ENCODE peak calls at places on chromosomes 5 and 9, in six cellular contexts. N is OCI-LY7, E is GM23248, V is SK-N-SH, D is GM23338, O is neural progenitor cell. F is an unnamed sample. For H3K36me3, the result is how much of the 10 kb centered on the place peaks cover.

GRCh38 chr5:180830253-180831138 is 27.9 kb upstream of the MGAT1 start:
- DNase-seq in N (peak), E (peak), V (peak), D (peak), O (no peak), F (peak)

GRCh38 chr9:28005779-28006178 is 432.5 kb upstream of the C9orf72 start:
- DNase-seq in N (no peak), E (no peak), V (peak), D (no peak), O (no peak), F (no peak)

GRCh38 chr9:32011049-32011448 is 373.4 kb upstream of the ACO1 start:
- DNase-seq in N (no peak), E (no peak), V (no peak), D (no peak), O (no peak), F (no peak)

GRCh38 chr9:78428640-78429039 is 131.7 kb downstream of the PSAT1 start:
- DNase-seq in N (no peak), E (no peak), V (no peak), D (no peak), O (no peak), F (no peak)

GRCh38 chr9:128062856-128063831 is 4.0 kb downstream of the NAIF1 start:
- DNase-seq in N (no peak), E (no peak), V (no peak), D (no peak), O (no peak), F (no peak)

GRCh38 chr5:138874771-138875628 is at the start of gene LRRTM2:
- DNase-seq in N (no peak), E (peak), V (peak), D (no peak), O (peak), F (peak)

GRCh38 chr5:21831145-21831787 is 1021.9 kb downstream of the CDH12 start:
- DNase-seq in N (no peak), E (no peak), V (no peak), D (no peak), O (no peak), F (no peak)

GRCh38 chr9:14529629-14530028 is 163.6 kb downstream of the ZDHHC21 start:
- DNase-seq in N (no peak), E (no peak), V (no peak), D (no peak), O (no peak), F (no peak)

GRCh38 chr9:2264081-2264480 is 248.9 kb downstream of the SMARCA2 start:
- DNase-seq in N (no peak), E (no peak), V (no peak), D (no peak), O (no peak), F (no peak)

GRCh38 chr5:139796061-139796806 is 626 bp downstream of the PSD2 start:
- DNase-seq in N (no peak), E (no peak), V (peak), D (peak), O (peak), F (no peak)

GRCh38 chr5:54117957-54118356 is 192.4 kb downstream of the ARL15 start:
- DNase-seq in N (no peak), E (no peak), V (no peak), D (no peak), O (no peak), F (no peak)

GRCh38 chr5:144857454-144857853 is 686.8 kb downstream of the KCTD16 start:
- DNase-seq in N (peak), E (no peak), V (no peak), D (no peak), O (no peak), F (no peak)

GRCh38 chr9:116643691-116644090 is 43.4 kb upstream of the TRIM32 start:
- DNase-seq in N (no peak), E (peak), V (no peak), D (no peak), O (no peak), F (no peak)

GRCh38 chr9:102779341-102779740 is 215.8 kb upstream of the CYLC2 start:
- DNase-seq in N (no peak), E (no peak), V (no peak), D (no peak), O (no peak), F (no peak)

GRCh38 chr9:90905079-90905478 is 103.5 kb downstream of the SYK start:
- DNase-seq in N (peak), E (no peak), V (no peak), D (no peak), O (no peak), F (no peak)

GRCh38 chr5:143495823-143496275 is 92.4 kb upstream of the NR3C1 start:
- DNase-seq in N (no peak), E (peak), V (no peak), D (no peak), O (no peak), F (no peak)

GRCh38 chr9:134420281-134420835 is 94.1 kb downstream of the RXRA start:
- DNase-seq in N (no peak), E (no peak), V (no peak), D (no peak), O (no peak), F (no peak)

GRCh38 chr9:135212961-135213360 is 125.5 kb downstream of the OLFM1 start:
- DNase-seq in N (no peak), E (no peak), V (no peak), D (no peak), O (no peak), F (no peak)

GRCh38 chr5:127813633-127814171 is 110.5 kb downstream of the CCDC192 start:
- DNase-seq in N (no peak), E (peak), V (no peak), D (no peak), O (peak), F (no peak)

GRCh38 chr9:117460743-117461142 is 45.9 kb upstream of the ASTN2 start:
- DNase-seq in N (no peak), E (no peak), V (no peak), D (no peak), O (no peak), F (no peak)

GRCh38 chr5:88952344-88952743 is 69.4 kb upstream of the MEF2C start:
- DNase-seq in N (peak), E (peak), V (no peak), D (no peak), O (peak), F (peak)

GRCh38 chr9:91382298-91382697 is 20.6 kb upstream of the AUH start:
- DNase-seq in N (no peak), E (no peak), V (no peak), D (no peak), O (no peak), F (no peak)

GRCh38 chr5:43533646-43534045 is 18.7 kb upstream of the C5orf34 start:
- DNase-seq in N (no peak), E (no peak), V (no peak), D (no peak), O (no peak), F (no peak)

GRCh38 chr5:127216906-127217675 is 73.5 kb upstream of the MEGF10 start:
- DNase-seq in N (no peak), E (no peak), V (no peak), D (peak), O (peak), F (no peak)

GRCh38 chr5:127804886-127805426 is 101.8 kb downstream of the CCDC192 start:
- DNase-seq in N (no peak), E (peak), V (no peak), D (no peak), O (no peak), F (no peak)

GRCh38 chr9:125966959-125967711 is 220.0 kb downstream of the PBX3 start:
- DNase-seq in N (no peak), E (no peak), V (no peak), D (no peak), O (no peak), F (no peak)

GRCh38 chr5:154740957-154741356 is 14.2 kb upstream of the LARP1 start:
- DNase-seq in N (no peak), E (peak), V (peak), D (no peak), O (no peak), F (no peak)

GRCh38 chr9:127187231-127187956 is 65.0 kb upstream of the ANGPTL2 start:
- DNase-seq in N (no peak), E (peak), V (no peak), D (no peak), O (peak), F (peak)

GRCh38 chr5:74422671-74423070 is 217.9 kb downstream of the ENC1 start:
- DNase-seq in N (no peak), E (no peak), V (no peak), D (no peak), O (no peak), F (no peak)

GRCh38 chr5:112691758-112692157 is 45.9 kb upstream of the APC start:
- DNase-seq in N (peak), E (no peak), V (peak), D (peak), O (peak), F (no peak)

GRCh38 chr5:67817652-67818051 is 397.9 kb upstream of the PIK3R1 start:
- DNase-seq in N (no peak), E (no peak), V (no peak), D (peak), O (no peak), F (no peak)

GRCh38 chr5:23139338-23140171 is 286.4 kb upstream of the CDH12 start:
- DNase-seq in N (peak), E (peak), V (peak), D (peak), O (peak), F (peak)

GRCh38 chr5:2193923-2194555 is 311.3 kb upstream of the IRX4 start:
- DNase-seq in N (no peak), E (no peak), V (no peak), D (no peak), O (no peak), F (no peak)

GRCh38 chr5:25458628-25459027 is 813.9 kb upstream of the CDH10 start:
- DNase-seq in N (no peak), E (no peak), V (no peak), D (no peak), O (no peak), F (no peak)

GRCh38 chr9:89975586-89975985 is 370.8 kb downstream of the GADD45G start:
- DNase-seq in N (no peak), E (no peak), V (no peak), D (no peak), O (no peak), F (no peak)

GRCh38 chr9:113650207-113651131 is 186.9 kb downstream of the RGS3 start:
- DNase-seq in N (no peak), E (peak), V (no peak), D (peak), O (no peak), F (no peak)

DNA sequence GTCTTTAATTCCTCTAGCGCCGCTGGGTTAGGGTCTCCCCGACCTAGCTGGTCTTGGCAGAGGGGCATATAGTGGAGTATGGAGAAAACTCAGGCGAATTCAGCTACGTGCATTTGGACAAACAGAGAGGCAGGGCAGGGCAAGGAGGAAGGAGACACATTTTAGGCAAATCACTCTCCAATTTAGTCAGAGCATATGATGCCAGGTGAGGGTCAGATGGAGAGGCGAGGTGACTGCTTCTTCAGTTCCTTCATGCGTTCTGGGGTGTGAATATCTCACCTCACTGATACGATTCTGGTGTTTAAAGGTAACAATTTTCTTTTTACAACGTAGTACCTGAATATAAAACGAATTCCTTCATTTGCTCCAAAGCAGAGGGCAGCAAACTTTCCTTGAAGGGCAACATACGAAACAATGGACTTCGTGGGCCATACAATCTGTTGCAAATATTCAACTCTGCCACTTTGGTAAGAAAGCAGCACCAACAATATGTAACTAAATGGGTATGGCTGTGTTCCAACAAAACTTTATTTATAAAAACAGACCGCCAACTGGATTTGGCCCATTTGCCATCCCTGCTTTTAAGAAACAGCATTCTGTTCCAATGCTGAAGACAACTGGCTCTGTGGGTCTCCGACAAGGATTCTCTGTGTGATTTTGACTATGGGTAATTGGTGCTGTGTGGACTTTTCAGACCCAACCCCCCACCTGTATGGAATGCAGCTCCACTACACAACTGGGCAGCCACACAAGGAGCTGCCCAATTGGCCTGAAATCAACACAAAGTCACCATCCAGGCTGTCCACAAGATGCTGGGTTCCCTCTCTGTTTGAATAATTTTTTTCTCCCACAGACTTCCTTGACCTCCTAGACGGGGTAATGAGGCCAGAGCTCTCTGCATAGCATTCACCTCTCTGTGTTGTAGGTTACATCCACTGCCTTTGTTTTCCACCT is 53.8 kb downstream of the RAPGEF1 start:
- DNase-seq in N (peak), E (no peak), V (no peak), D (no peak), O (no peak), F (no peak)
- TF ChIP-seq EZH2phosphoT487 in N (no peak), E (no peak), V (no peak), D (no peak), O (no peak), F (no peak)

GRCh38 chr5:150021491-150022162 is 21.1 kb downstream of the HMGXB3 start:
- DNase-seq in N (no peak), E (peak), V (no peak), D (peak), O (no peak), F (no peak)

GRCh38 chr5:150022681-150023080 is 22.1 kb downstream of the HMGXB3 start:
- DNase-seq in N (no peak), E (no peak), V (no peak), D (no peak), O (no peak), F (no peak)

GRCh38 chr5:150022163-150022540 is 21.6 kb downstream of the HMGXB3 start:
- DNase-seq in N (no peak), E (peak), V (no peak), D (no peak), O (no peak), F (no peak)

GRCh38 chr5:150017606-150018005 is 17.1 kb downstream of the HMGXB3 start:
- DNase-seq in N (no peak), E (peak), V (no peak), D (no peak), O (no peak), F (no peak)

GRCh38 chr5:150020249-150020648 is 19.7 kb downstream of the HMGXB3 start:
- DNase-seq in N (no peak), E (no peak), V (no peak), D (no peak), O (no peak), F (no peak)
- H3K36me3 ChIP-seq in N (half or more), E (half or more), V (half or more), D (under half), O (under half), F (under half)

DNA sequence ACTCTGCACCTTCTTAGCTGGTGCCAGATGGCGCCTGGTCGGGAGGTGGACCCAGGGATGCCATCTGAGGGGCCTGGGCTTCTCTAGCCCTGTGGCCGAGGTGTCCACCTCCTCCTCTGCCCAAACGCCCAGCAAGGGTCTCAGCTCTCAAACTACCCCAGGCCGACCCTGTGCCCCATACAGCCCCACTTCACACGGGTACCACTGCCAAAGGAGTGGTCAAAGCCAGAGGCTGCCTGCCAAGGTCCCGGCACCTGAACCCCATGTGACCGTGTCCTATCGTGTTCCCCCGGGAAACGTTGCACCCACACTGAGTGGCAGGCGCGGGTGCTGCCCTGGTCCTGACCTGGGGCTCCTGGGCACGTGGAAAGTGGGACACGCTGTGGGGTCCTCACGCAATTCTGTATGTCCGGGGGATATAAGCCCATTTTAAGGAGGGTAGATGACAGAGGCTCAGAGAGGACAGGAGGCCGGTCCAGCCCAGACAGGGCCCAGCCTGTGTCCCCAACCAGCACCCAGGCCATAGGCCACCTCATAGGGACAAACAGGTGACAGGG is 1.9 kb downstream of the ENTPD8 start:
- DNase-seq in N (no peak), E (no peak), V (peak), D (no peak), O (no peak), F (no peak)
- TF ChIP-seq EZH2phosphoT487 in N (no peak), E (no peak), V (no peak), D (no peak), O (no peak), F (no peak)

DNA sequence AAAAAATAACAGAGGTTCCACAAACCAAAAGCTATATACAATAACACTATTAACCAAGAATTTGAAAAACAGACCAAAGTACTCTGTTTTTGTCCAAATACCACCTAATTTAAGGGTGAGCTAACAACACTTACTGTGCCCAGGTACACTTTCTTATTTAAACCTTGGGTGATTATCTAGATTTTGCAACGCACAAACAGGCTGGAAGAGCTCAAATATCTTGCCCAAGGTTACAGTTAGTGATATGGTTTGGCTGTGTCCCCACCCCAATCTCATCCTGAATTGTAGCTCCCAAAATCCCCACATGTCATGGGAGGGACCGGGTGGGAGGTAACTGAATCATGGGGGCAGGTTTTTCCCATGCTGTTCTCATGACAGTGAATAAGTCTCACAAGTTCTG is 58.9 kb downstream of the CDK5RAP2 start:
- DNase-seq in N (no peak), E (no peak), V (no peak), D (no peak), O (no peak), F (no peak)
- H3K36me3 ChIP-seq in N (half or more), E (under half), V (half or more), D (under half), O (under half), F (under half)

GRCh38 chr5:59842999-59843398 is 50.5 kb downstream of the PDE4D start:
- DNase-seq in N (no peak), E (peak), V (no peak), D (no peak), O (no peak), F (no peak)

GRCh38 chr5:59838989-59839388 is 54.5 kb downstream of the PDE4D start:
- DNase-seq in N (no peak), E (no peak), V (no peak), D (peak), O (no peak), F (no peak)

GRCh38 chr5:59837071-59837470 is 56.5 kb downstream of the PDE4D start:
- DNase-seq in N (no peak), E (no peak), V (no peak), D (no peak), O (no peak), F (no peak)

GRCh38 chr5:59838067-59838466 is 55.5 kb downstream of the PDE4D start:
- DNase-seq in N (no peak), E (no peak), V (no peak), D (peak), O (no peak), F (no peak)

GRCh38 chr5:59840200-59840601 is 53.3 kb downstream of the PDE4D start:
- DNase-seq in N (no peak), E (peak), V (peak), D (no peak), O (no peak), F (peak)
- TF ChIP-seq EZH2phosphoT487 in N (no peak), E (no peak), V (no peak), D (no peak), O (no peak), F (no peak)

DNA sequence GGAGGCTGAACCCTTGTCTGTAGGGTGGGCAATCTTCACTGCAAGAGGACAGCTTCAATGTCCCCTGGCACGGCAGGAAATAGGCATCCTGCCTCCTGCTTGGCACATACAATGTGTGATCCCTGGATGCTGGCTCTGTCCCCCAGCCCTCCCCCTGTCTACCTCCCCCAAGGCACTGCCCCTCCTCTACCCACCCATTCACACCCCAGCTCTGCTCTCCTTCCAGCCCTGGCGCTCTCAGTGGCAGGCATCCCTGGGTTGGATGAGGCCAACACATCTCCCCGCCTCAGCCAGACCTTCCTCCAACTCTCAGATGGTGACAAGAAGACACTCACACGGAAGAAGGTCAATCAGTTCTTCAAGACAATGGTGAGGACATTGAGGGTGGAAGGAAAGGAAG is 24.1 kb upstream of the FOXI1 start:
- DNase-seq in N (no peak), E (no peak), V (no peak), D (no peak), O (no peak), F (no peak)
- H3K36me3 ChIP-seq in N (half or more), E (under half), V (under half), D (under half), O (under half), F (under half)

GRCh38 chr9:120151806-120152205 is 428.2 kb downstream of the CDK5RAP2 start:
- DNase-seq in N (no peak), E (no peak), V (no peak), D (no peak), O (peak), F (no peak)

GRCh38 chr9:120153258-120153657 is 426.7 kb downstream of the CDK5RAP2 start:
- DNase-seq in N (no peak), E (no peak), V (no peak), D (no peak), O (no peak), F (no peak)

GRCh38 chr9:120151149-120151548 is 428.8 kb downstream of the CDK5RAP2 start:
- DNase-seq in N (no peak), E (no peak), V (no peak), D (no peak), O (no peak), F (no peak)

DNA sequence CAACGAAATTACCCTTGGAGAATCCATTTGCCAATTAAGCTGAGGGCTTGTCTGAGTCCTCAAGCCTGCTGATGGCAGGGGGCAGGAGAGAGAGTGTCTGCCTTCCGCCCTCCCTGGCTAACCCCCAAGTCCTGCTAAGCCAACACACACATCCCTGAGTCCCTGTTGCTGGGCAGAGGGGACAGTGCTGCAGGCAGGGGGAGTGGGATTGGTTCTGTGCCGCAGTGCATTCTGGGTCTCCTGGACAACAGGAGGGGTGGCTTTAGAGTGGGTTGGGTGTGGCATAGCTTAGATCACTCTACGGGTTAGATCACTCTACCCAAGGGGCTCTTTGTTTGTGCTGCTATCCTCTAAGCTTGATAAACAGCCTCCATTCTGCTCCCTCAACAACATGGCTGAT is 427.7 kb downstream of the CDK5RAP2 start:
- DNase-seq in N (no peak), E (no peak), V (peak), D (peak), O (peak), F (no peak)
- TF ChIP-seq EZH2phosphoT487 in N (no peak), E (no peak), V (no peak), D (no peak), O (no peak), F (no peak)

F was measured in hepatocyte.